ENCODE peak calls at places on chromosomes 1 and 21, in eight cellular contexts. S, P, Q, I, Z, F, R and J are unnamed samples.

GRCh38 chr1:186188736-186189135 is 186.3 kb downstream of the TPR start:
- DNase-seq in P (no peak), I (no peak), Z (no peak), Q (no peak), R (peak; percentile 37), F (no peak), S (no peak), J (no peak)

GRCh38 chr1:54397090-54397591 is 9.1 kb downstream of the SSBP3 start:
- DNase-seq in R (no peak), F (no peak), I (no peak), S (no peak), P (peak; percentile 76), Q (no peak), Z (peak; percentile 73), J (no peak)

GRCh38 chr1:145827966-145828365 is 4.0 kb downstream of the POLR3C start:
- DNase-seq in Q (no peak), F (no peak), P (no peak), I (no peak), S (no peak), R (no peak), Z (no peak), J (no peak)

GRCh38 chr1:4108741-4109625 is 208.9 kb upstream of the C1orf174 start:
- DNase-seq in S (no peak), F (no peak), R (no peak), I (no peak), P (no peak), Q (no peak), Z (no peak), J (no peak)

GRCh38 chr1:64092851-64093371 is 110.5 kb upstream of the UBE2U start:
- DNase-seq in I (no peak), S (no peak), R (no peak), F (no peak), Q (no peak), Z (no peak), P (no peak), J (no peak)

GRCh38 chr1:218742478-218743260 is 397.5 kb downstream of the TGFB2 start:
- DNase-seq in F (no peak), P (no peak), S (no peak), R (peak; percentile 72), Z (no peak), Q (no peak), I (no peak), J (no peak)

GRCh38 chr1:59506952-59507351 is 210.1 kb downstream of the FGGY start:
- DNase-seq in P (no peak), Q (no peak), S (peak; percentile 33), Z (no peak), F (no peak), I (no peak), R (peak; percentile 64), J (peak; percentile 34)

GRCh38 chr1:99371413-99371812 is 107.1 kb downstream of the PLPPR4 start:
- DNase-seq in I (no peak), S (no peak), Z (no peak), R (no peak), P (no peak), F (no peak), Q (no peak), J (no peak)

GRCh38 chr1:183374825-183375224 is 43.4 kb downstream of the NMNAT2 start:
- DNase-seq in I (no peak), S (no peak), P (no peak), Q (no peak), R (peak; percentile 48), F (no peak), Z (no peak), J (no peak)

GRCh38 chr1:43858324-43858723 is 75.3 kb upstream of the ARTN start:
- DNase-seq in R (peak; percentile 96), Q (no peak), Z (no peak), F (no peak), P (peak; percentile 38), I (peak; percentile 62), S (peak; percentile 57), J (peak; percentile 90)

GRCh38 chr1:161989108-161989507 is 34.6 kb downstream of the OLFML2B start:
- DNase-seq in I (no peak), Q (no peak), F (no peak), Z (no peak), S (no peak), R (peak; percentile 45), P (no peak), J (no peak)

GRCh38 chr1:25505706-25506385 is 37.6 kb upstream of the LDLRAP1 start:
- DNase-seq in P (no peak), F (no peak), I (no peak), Z (no peak), S (no peak), R (no peak), Q (no peak), J (no peak)

GRCh38 chr21:45699966-45700365 is 56.4 kb downstream of the PCBP3 start:
- DNase-seq in P (no peak), F (no peak), I (no peak), R (no peak), Q (no peak), S (no peak), Z (no peak), J (no peak)

GRCh38 chr1:165900576-165901380 is 73.4 kb downstream of the UCK2 start:
- DNase-seq in F (no peak), P (no peak), R (no peak), S (peak; percentile 36), I (no peak), Q (no peak), Z (no peak), J (peak; percentile 77)

GRCh38 chr21:39004776-39005605 is 178.3 kb downstream of the PSMG1 start:
- DNase-seq in F (peak; percentile 47), S (peak; percentile 73), Q (peak; percentile 56), I (peak; percentile 52), P (peak; percentile 74), Z (peak; percentile 64), R (no peak), J (no peak)

GRCh38 chr1:109947582-109948284 is 36.8 kb upstream of the AHCYL1 start:
- DNase-seq in R (no peak), S (no peak), I (no peak), P (no peak), Z (no peak), Q (peak; percentile 59), F (no peak), J (no peak)

GRCh38 chr1:41534181-41535076 is 49.9 kb upstream of the EDN2 start:
- DNase-seq in S (peak; percentile 11), P (no peak), R (no peak), Q (no peak), F (no peak), I (peak; percentile 4), Z (no peak), J (no peak)

GRCh38 chr21:45262616-45263015 is 25.1 kb downstream of the POFUT2 start:
- DNase-seq in Q (peak; percentile 35), R (no peak), S (peak; percentile 17), I (no peak), P (no peak), Z (no peak), F (peak; percentile 74), J (no peak)

GRCh38 chr1:79874289-79874688 is 867.8 kb upstream of the ADGRL4 start:
- DNase-seq in S (no peak), R (no peak), I (no peak), Z (no peak), P (no peak), Q (no peak), F (no peak), J (no peak)

DNA sequence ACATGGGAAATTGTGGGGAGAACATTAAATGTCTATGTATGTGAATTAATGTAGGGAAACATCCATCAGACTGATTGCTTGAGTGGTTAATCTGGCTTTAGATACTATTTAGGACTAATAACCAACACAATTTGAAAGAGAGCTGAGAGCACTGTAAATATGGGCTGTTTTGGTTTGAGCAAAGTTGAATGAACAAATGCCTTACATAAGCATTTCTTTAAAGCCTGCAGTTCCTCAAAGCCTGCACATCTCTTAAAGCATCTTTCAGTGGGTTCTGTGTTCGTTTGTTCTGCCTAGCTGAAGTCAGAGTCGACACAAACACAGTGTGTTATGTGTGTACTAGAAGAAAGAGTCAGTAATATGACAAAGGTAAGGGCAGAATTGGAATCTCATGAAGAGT is 350.0 kb downstream of the SIPA1L2 start:
- DNase-seq in Q (no peak), S (no peak), F (no peak), R (no peak), I (no peak), Z (no peak), P (no peak), J (no peak)
- H3K4me1 ChIP-seq in Q (no peaks in the 10 kb centered on the region), S (no peaks in the 10 kb centered on the region), F (no peaks in the 10 kb centered on the region), R (no peaks in the 10 kb centered on the region), I (no peaks in the 10 kb centered on the region), Z (no peaks in the 10 kb centered on the region), P (no peaks in the 10 kb centered on the region), J (peaks cover 9% of the 10 kb centered on the region)

DNA sequence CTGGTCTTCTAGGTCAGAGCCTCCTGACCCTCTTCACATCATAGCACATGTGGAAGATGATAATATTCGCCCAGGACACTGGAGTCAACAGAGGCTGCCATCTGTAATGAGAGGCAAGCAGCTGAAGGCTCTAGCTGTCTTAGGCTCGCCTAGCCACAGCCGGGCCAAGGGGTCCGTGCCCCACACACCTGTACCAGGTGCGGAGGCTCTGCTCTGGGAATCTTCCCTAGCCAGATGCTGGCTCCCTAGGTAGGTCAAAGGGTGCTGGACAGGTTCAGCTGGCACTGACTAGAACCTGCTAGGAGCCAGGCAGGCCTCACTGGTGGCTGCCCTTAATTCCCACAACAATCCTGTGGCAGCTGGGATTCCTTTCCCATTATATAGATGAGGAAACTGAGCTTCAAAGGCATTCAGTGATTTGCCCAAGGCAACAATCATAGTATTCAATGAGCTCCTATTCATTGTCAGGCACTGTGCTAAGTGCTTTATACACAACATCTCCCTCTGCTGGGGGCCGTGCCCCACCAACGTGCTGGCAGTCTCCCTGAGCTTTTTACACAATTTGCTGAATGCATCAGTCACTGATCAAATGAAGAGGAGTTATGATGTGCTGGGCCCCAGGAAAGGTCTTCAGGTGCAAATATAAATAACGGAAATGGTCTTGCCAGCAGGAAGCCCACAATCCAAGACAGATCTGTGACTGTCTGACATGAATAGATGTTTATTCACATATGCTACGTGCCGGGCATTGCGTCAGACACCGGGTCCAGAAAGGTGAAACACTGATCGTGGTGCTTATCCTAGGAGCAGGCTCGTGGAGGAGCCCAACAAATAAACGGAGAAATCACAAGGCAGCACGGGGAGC is 58.0 kb downstream of the DDX20 start:
- DNase-seq in Z (no peak), Q (no peak), P (no peak), R (peak; percentile 6), S (no peak), F (no peak), I (no peak), J (peak; percentile 9)
- TF ChIP-seq CTCF in Z (peak; percentile 28), Q (no peak), P (no peak), R (peak; percentile 31), S (no peak), F (no peak), I (no peak), J (peak; percentile 33)

DNA sequence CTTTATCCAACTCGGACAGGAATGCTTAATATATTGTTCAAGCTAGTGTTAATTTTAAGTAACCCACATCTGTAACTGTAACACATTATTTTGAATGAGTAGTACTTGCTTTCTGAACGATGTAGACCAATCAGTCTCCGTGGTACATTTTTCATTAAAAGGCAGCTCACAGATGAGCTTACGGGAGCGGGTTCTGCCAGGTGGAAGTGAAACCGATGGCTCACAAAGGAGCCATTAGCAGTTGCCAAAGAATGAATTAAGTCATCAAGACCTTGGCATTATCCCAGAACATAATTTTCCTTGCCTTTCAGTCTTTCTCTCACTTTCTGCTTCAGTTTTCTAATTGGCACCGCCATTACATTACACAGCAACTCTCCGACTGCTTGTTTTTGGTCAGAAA is 33.5 kb upstream of the UTS2 start:
- DNase-seq in I (no peak), Z (no peak), P (no peak), R (peak; percentile 40), Q (no peak), S (no peak), F (no peak), J (peak; percentile 72)
- H3K4me3 ChIP-seq in I (no peak overlapping the region), Z (no peak overlapping the region), P (no peak overlapping the region), R (peak overlapping the region; percentile 29), Q (peak overlapping the region; percentile 15), S (no peak overlapping the region), F (no peak overlapping the region), J (peak overlapping the region; percentile 15)

GRCh38 chr1:16145030-16145987 is 10.6 kb downstream of the EPHA2 start:
- DNase-seq in Q (peak; percentile 88), S (peak; percentile 75), Z (peak; percentile 90), R (peak; percentile 97), P (peak; percentile 70), I (peak; percentile 79), F (peak; percentile 84), J (no peak)
- H3K4me1 ChIP-seq in Q (peaks cover 15% of the 10 kb centered on the region), S (peaks cover 69% of the 10 kb centered on the region), Z (peaks cover 98% of the 10 kb centered on the region), R (peaks cover 100% of the 10 kb centered on the region), P (peaks cover 21% of the 10 kb centered on the region), I (peaks cover 17% of the 10 kb centered on the region), F (peaks cover 35% of the 10 kb centered on the region), J (peaks cover 67% of the 10 kb centered on the region)